ENCODE peak calls at places on chromosomes 3 and 15, in five cellular contexts. J is K562, S is HepG2, K is IMR-90, Q is H1. Z is an unnamed sample.

GRCh38 chr3:70821602-70822001 is 509.2 kb upstream of the MDFIC2 start:
- DNase-seq in J (no peak), S (no peak), K (no peak), Q (no peak), Z (no peak)

GRCh38 chr3:187997490-187997889 is 156.5 kb upstream of the LPP start:
- DNase-seq in J (no peak), S (no peak), K (peak; percentile 62), Q (no peak), Z (no peak)

GRCh38 chr3:127630811-127631714 is 2.1 kb downstream of the PODXL2 start:
- DNase-seq in J (no peak), S (no peak), K (no peak), Q (no peak), Z (no peak)

GRCh38 chr3:115595611-115596010 is 27.7 kb upstream of the GAP43 start:
- DNase-seq in J (no peak), S (peak; percentile 7), K (peak; percentile 10), Q (no peak), Z (no peak)

GRCh38 chr3:35521196-35521595 is 118.1 kb upstream of the ARPP21 start:
- DNase-seq in J (no peak), S (no peak), K (no peak), Q (no peak), Z (no peak)

GRCh38 chr3:159187232-159187631 is 385.4 kb downstream of the MFSD1 start:
- DNase-seq in J (no peak), S (no peak), K (no peak), Q (no peak), Z (no peak)

GRCh38 chr3:131216801-131217200 is 164.8 kb upstream of the NUDT16 start:
- DNase-seq in J (peak; percentile 17), S (peak; percentile 28), K (peak; percentile 50), Q (peak; percentile 21), Z (peak; percentile 36)

GRCh38 chr3:66481071-66482001 is 19.5 kb downstream of the LRIG1 start:
- DNase-seq in J (no peak), S (peak; percentile 99), K (peak; percentile 90), Q (no peak), Z (no peak)

GRCh38 chr3:186320862-186321568 is 41.0 kb downstream of the DGKG start:
- DNase-seq in J (no peak), S (no peak), K (peak; percentile 13), Q (no peak), Z (no peak)

GRCh38 chr3:171967932-171968678 is 71.3 kb upstream of the FNDC3B start:
- DNase-seq in J (no peak), S (no peak), K (peak; percentile 85), Q (no peak), Z (no peak)

GRCh38 chr3:19171794-19172193 is 23.5 kb downstream of the KCNH8 start:
- DNase-seq in J (no peak), S (no peak), K (no peak), Q (no peak), Z (no peak)

GRCh38 chr15:39622660-39623549 is 42.0 kb downstream of the THBS1 start:
- DNase-seq in J (no peak), S (no peak), K (no peak), Q (no peak), Z (no peak)

GRCh38 chr3:66620185-66620803 is 119.5 kb upstream of the LRIG1 start:
- DNase-seq in J (no peak), S (no peak), K (no peak), Q (no peak), Z (no peak)

GRCh38 chr3:36393563-36393962 is 13.3 kb downstream of the STAC start:
- DNase-seq in J (no peak), S (no peak), K (no peak), Q (no peak), Z (no peak)

GRCh38 chr15:43998607-43999006 is 171.8 kb downstream of the WDR76 start:
- DNase-seq in J (no peak), S (no peak), K (peak; percentile 71), Q (no peak), Z (peak; percentile 16)

GRCh38 chr15:28909958-28910500 is 24.3 kb downstream of the APBA2 start:
- DNase-seq in J (no peak), S (no peak), K (no peak), Q (no peak), Z (no peak)

GRCh38 chr15:91853968-91854943 is 748 bp downstream of the SLCO3A1 start:
- DNase-seq in J (no peak), S (no peak), K (no peak), Q (no peak), Z (peak; percentile 48)

GRCh38 chr3:49747792-49748480 is 24.2 kb upstream of the GMPPB start:
- DNase-seq in J (no peak), S (peak; percentile 57), K (peak; percentile 79), Q (no peak), Z (no peak)

GRCh38 chr3:127071597-127072001 is 88.7 kb downstream of the PLXNA1 start:
- DNase-seq in J (no peak), S (no peak), K (no peak), Q (no peak), Z (no peak)

GRCh38 chr3:33096103-33096868 is 660 bp downstream of the GLB1 start:
- DNase-seq in J (peak; percentile 53), S (peak; percentile 17), K (peak; percentile 30), Q (no peak), Z (peak; percentile 18)

GRCh38 chr3:172307143-172307560 is 141.1 kb downstream of the GHSR start:
- DNase-seq in J (peak; percentile 65), S (no peak), K (peak; percentile 70), Q (no peak), Z (peak; percentile 30)

GRCh38 chr3:114052216-114052615 is 4.1 kb downstream of the CCDC191 start:
- DNase-seq in J (no peak), S (no peak), K (peak; percentile 11), Q (no peak), Z (no peak)

GRCh38 chr3:12313519-12313918 is 24.6 kb downstream of the PPARG start:
- DNase-seq in J (no peak), S (no peak), K (no peak), Q (no peak), Z (no peak)

GRCh38 chr15:50046868-50047267 is 72.2 kb downstream of the ATP8B4 start:
- DNase-seq in J (no peak), S (no peak), K (peak; percentile 47), Q (no peak), Z (no peak)

GRCh38 chr3:189529889-189530288 is 101.3 kb upstream of the TP63 start:
- DNase-seq in J (no peak), S (no peak), K (no peak), Q (no peak), Z (no peak)

GRCh38 chr3:81602781-81603180 is 158.7 kb downstream of the GBE1 start:
- DNase-seq in J (no peak), S (no peak), K (peak; percentile 59), Q (no peak), Z (no peak)

GRCh38 chr15:64004582-64004981 is 41.7 kb downstream of the DAPK2 start:
- DNase-seq in J (peak; percentile 46), S (peak; percentile 58), K (no peak), Q (no peak), Z (peak; percentile 52)

GRCh38 chr15:79680721-79681120 is 216.1 kb downstream of the MTHFS start:
- DNase-seq in J (no peak), S (no peak), K (peak; percentile 88), Q (peak; percentile 25), Z (peak; percentile 68)

GRCh38 chr15:70704166-70704565 is 59.2 kb downstream of the UACA start:
- DNase-seq in J (no peak), S (no peak), K (no peak), Q (no peak), Z (no peak)

GRCh38 chr15:66948294-66948693 is 117.1 kb upstream of the SMAD3 start:
- DNase-seq in J (no peak), S (no peak), K (peak; percentile 50), Q (no peak), Z (no peak)

GRCh38 chr3:80263260-80263659 is 495.5 kb upstream of the ROBO1 start:
- DNase-seq in J (no peak), S (no peak), K (no peak), Q (no peak), Z (no peak)

GRCh38 chr15:78065973-78066946 is 11.3 kb downstream of the TBC1D2B start:
- DNase-seq in J (no peak), S (no peak), K (no peak), Q (no peak), Z (no peak)

GRCh38 chr15:78064544-78064943 is 13.0 kb downstream of the TBC1D2B start:
- DNase-seq in J (no peak), S (no peak), K (peak; percentile 51), Q (no peak), Z (no peak)

GRCh38 chr15:78061963-78062427 is 15.5 kb downstream of the TBC1D2B start:
- DNase-seq in J (peak; percentile 35), S (no peak), K (peak; percentile 53), Q (no peak), Z (no peak)

GRCh38 chr15:78065284-78065872 is 12.1 kb downstream of the TBC1D2B start:
- DNase-seq in J (no peak), S (peak; percentile 99), K (peak; percentile 99), Q (no peak), Z (no peak)

GRCh38 chr15:78063966-78064365 is 13.5 kb downstream of the TBC1D2B start:
- DNase-seq in J (no peak), S (no peak), K (peak; percentile 79), Q (no peak), Z (no peak)
- H3K4me1 ChIP-seq in J (no peaks in the 10 kb centered on the region), S (peaks cover 80% of the 10 kb centered on the region), K (peaks cover 48% of the 10 kb centered on the region), Q (peaks cover 25% of the 10 kb centered on the region), Z (peaks cover 41% of the 10 kb centered on the region)

DNA sequence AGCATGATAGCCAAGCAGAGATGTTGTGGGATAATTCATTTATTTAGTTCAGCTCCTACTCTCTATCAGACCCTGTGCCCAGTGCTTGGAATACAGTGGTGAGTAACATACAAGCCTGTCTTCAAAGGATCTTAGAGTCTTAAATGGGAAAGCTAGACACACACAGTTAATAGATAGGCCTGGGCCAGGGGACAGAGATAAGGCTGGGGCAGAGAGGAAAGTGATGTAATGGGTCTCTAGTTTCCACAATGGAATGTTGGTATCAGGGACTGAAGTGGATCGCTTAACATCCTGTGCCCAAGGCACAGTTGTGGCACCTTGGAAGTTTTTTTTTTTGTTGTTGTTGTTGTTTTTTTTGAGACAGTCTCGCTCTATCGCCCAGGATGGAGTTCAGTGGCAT is 79.9 kb upstream of the POLG start:
- DNase-seq in J (no peak), S (no peak), K (no peak), Q (no peak), Z (no peak)
- TF ChIP-seq CEBPB in J (no peak), S (no peak), K (no peak), Q (no peak), Z (no peak)

GRCh38 chr3:142278451-142278850 is 53.1 kb upstream of the GK5 start:
- DNase-seq in J (no peak), S (no peak), K (peak; percentile 53), Q (no peak), Z (no peak)

GRCh38 chr3:142275856-142276255 is 50.5 kb upstream of the GK5 start:
- DNase-seq in J (no peak), S (no peak), K (peak; percentile 96), Q (no peak), Z (no peak)

GRCh38 chr3:142273501-142273900 is 48.1 kb upstream of the GK5 start:
- DNase-seq in J (no peak), S (no peak), K (no peak), Q (no peak), Z (no peak)

GRCh38 chr3:142274908-142275307 is 49.5 kb upstream of the GK5 start:
- DNase-seq in J (no peak), S (no peak), K (no peak), Q (no peak), Z (no peak)

GRCh38 chr3:142276780-142277179 is 51.4 kb upstream of the GK5 start:
- DNase-seq in J (no peak), S (no peak), K (peak; percentile 67), Q (no peak), Z (no peak)
- TF ChIP-seq MAFK in J (no peak), S (no peak), K (no peak), Q (no peak), Z (no peak)

GRCh38 chr3:16917256-16917935 is 32.6 kb downstream of the PLCL2 start:
- DNase-seq in J (no peak), S (no peak), K (peak; percentile 73), Q (no peak), Z (no peak)
- H3K4me1 ChIP-seq in J (no peaks in the 10 kb centered on the region), S (no peaks in the 10 kb centered on the region), K (no peaks in the 10 kb centered on the region), Q (peaks cover 5% of the 10 kb centered on the region), Z (peaks cover 17% of the 10 kb centered on the region)

Z was measured in A549.